ENCODE peak calls at places on chromosomes 4 and X, in five cellular contexts. One of them, this sample, is unnamed.

GRCh38 chrX:44974462-44974861 is 101.5 kb downstream of the KDM6A start:
- DNase-seq in lower lobe of right lung: no peak
- DNase-seq in A549: peak
- DNase-seq in breast epithelium: no peak
- DNase-seq in hepatocyte: no peak
- DNase-seq in this sample: peak

GRCh38 chr4:149345424-149345823 is 470.2 kb downstream of the IQCM start:
- DNase-seq in lower lobe of right lung: no peak
- DNase-seq in A549: no peak
- DNase-seq in breast epithelium: no peak
- DNase-seq in hepatocyte: no peak
- DNase-seq in this sample: peak

GRCh38 chrX:69179380-69179911 is 14.2 kb upstream of the PJA1 start:
- DNase-seq in lower lobe of right lung: no peak
- DNase-seq in A549: no peak
- DNase-seq in breast epithelium: no peak
- DNase-seq in hepatocyte: peak
- DNase-seq in this sample: no peak

GRCh38 chrX:16484338-16484737 is 165.6 kb upstream of the S100G start:
- DNase-seq in lower lobe of right lung: no peak
- DNase-seq in A549: no peak
- DNase-seq in breast epithelium: no peak
- DNase-seq in hepatocyte: peak
- DNase-seq in this sample: peak

GRCh38 chr4:117965608-117966007 is 68.7 kb upstream of the NDST3 start:
- DNase-seq in lower lobe of right lung: no peak
- DNase-seq in A549: no peak
- DNase-seq in breast epithelium: no peak
- DNase-seq in hepatocyte: no peak
- DNase-seq in this sample: no peak

GRCh38 chr4:38811307-38811706 is 6.7 kb upstream of the TLR1 start:
- DNase-seq in lower lobe of right lung: no peak
- DNase-seq in A549: no peak
- DNase-seq in breast epithelium: no peak
- DNase-seq in hepatocyte: no peak
- DNase-seq in this sample: no peak

GRCh38 chrX:74467656-74468055 is 46.4 kb downstream of the SLC16A2 start:
- DNase-seq in lower lobe of right lung: no peak
- DNase-seq in A549: no peak
- DNase-seq in breast epithelium: no peak
- DNase-seq in hepatocyte: no peak
- DNase-seq in this sample: no peak

GRCh38 chr4:3442959-3443749 is 1.4 kb downstream of the HGFAC start:
- DNase-seq in lower lobe of right lung: no peak
- DNase-seq in A549: peak
- DNase-seq in breast epithelium: no peak
- DNase-seq in hepatocyte: peak
- DNase-seq in this sample: peak

GRCh38 chrX:104254442-104255115 is at the start of gene ESX1:
- DNase-seq in lower lobe of right lung: no peak
- DNase-seq in A549: no peak
- DNase-seq in breast epithelium: no peak
- DNase-seq in hepatocyte: no peak
- DNase-seq in this sample: no peak

GRCh38 chrX:104250470-104250869 is 4.3 kb downstream of the ESX1 start:
- DNase-seq in lower lobe of right lung: no peak
- DNase-seq in A549: no peak
- DNase-seq in breast epithelium: no peak
- DNase-seq in hepatocyte: no peak
- DNase-seq in this sample: no peak

GRCh38 chrX:104255465-104255864 is 732 bp upstream of the ESX1 start:
- DNase-seq in lower lobe of right lung: no peak
- DNase-seq in A549: no peak
- DNase-seq in breast epithelium: no peak
- DNase-seq in hepatocyte: no peak
- DNase-seq in this sample: no peak

DNA sequence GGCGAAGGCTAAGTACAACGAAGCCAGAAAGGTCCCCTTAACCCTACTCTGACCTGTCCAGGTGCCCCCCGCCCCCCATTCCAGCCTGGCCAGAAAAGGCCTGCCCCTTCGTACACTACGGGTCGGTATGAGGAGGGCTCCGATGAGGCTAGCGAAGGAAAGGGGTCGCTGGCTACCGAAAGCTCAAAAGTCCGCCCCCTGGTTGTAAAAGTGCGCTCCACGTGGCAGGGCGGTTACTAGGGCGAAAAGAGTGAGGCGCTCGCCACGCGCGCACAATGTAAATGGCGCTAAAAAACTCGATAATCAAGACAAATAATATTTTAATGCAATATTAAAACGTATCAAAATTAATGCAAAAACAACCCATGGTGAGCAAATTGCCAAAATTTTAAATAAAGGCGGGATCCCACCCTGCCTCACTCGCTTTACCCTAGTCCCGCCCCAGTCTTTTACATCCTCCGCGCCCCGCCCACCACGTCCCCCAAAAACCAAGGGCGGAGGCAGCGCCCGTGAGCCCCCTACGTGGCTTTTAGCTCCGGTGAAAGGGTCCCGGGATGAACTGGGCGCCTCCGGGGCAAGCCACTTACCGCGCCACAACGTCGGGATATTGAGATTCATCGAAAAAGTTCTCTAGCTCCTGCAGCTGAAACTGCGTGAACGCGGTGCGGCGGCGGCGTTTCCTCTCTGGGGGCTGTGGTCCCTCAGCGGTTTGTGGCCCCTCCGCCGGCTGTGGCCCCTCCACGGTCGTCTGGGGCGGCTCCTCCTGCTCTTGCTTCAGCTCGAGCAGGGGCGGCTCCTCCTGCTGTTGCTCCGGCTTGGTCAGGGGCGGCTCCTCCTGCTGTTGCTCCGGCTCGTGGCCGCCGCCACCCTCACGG is 929 bp downstream of the ESX1 start:
- DNase-seq in lower lobe of right lung: no peak
- DNase-seq in A549: peak
- DNase-seq in breast epithelium: no peak
- DNase-seq in hepatocyte: no peak
- DNase-seq in this sample: no peak
- TF ChIP-seq CTCF in lower lobe of right lung: no peak
- TF ChIP-seq CTCF in A549: peak
- TF ChIP-seq CTCF in breast epithelium: no peak
- TF ChIP-seq CTCF in hepatocyte: peak
- TF ChIP-seq CTCF in this sample: no peak

DNA sequence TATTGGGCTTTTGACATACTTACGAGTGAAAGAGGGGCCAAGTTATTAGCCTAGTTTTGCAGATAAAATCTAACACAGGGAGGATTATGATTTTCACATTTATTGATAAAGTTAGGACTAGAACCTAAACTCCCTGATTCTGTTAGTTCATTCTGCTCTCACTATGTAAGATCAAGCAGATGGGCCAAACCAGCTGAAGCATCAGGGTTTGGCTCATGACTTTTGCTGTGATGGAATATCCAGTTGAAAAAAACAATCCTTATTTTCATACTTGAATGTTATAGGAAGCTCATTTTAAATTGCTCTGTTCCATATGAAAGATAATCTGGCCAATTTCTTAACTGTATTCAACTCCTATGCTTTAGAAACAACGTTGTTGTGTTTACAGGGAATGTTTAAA is 21.2 kb downstream of the SPRY1 start:
- DNase-seq in lower lobe of right lung: no peak
- DNase-seq in A549: no peak
- DNase-seq in breast epithelium: no peak
- DNase-seq in hepatocyte: no peak
- DNase-seq in this sample: no peak
- H3K27ac ChIP-seq in lower lobe of right lung: peak
- H3K27ac ChIP-seq in A549: no peak
- H3K27ac ChIP-seq in breast epithelium: peak
- H3K27ac ChIP-seq in hepatocyte: peak
- H3K27ac ChIP-seq in this sample: no peak

GRCh38 chr4:74793757-74794340 is 474 bp downstream of the BTC start:
- DNase-seq in lower lobe of right lung: peak
- DNase-seq in A549: peak
- DNase-seq in breast epithelium: peak
- DNase-seq in hepatocyte: peak
- DNase-seq in this sample: peak
- TF ChIP-seq CTCF in lower lobe of right lung: peak
- TF ChIP-seq CTCF in A549: peak
- TF ChIP-seq CTCF in breast epithelium: no peak
- TF ChIP-seq CTCF in hepatocyte: peak
- TF ChIP-seq CTCF in this sample: peak

GRCh38 chr4:10085386-10085785 is 31.2 kb downstream of the WDR1 start:
- DNase-seq in lower lobe of right lung: peak
- DNase-seq in A549: no peak
- DNase-seq in breast epithelium: no peak
- DNase-seq in hepatocyte: no peak
- DNase-seq in this sample: no peak

GRCh38 chr4:10087152-10087791 is 29.3 kb downstream of the WDR1 start:
- DNase-seq in lower lobe of right lung: peak
- DNase-seq in A549: no peak
- DNase-seq in breast epithelium: no peak
- DNase-seq in hepatocyte: no peak
- DNase-seq in this sample: no peak

GRCh38 chr4:10088135-10089010 is 28.2 kb downstream of the WDR1 start:
- DNase-seq in lower lobe of right lung: peak
- DNase-seq in A549: no peak
- DNase-seq in breast epithelium: no peak
- DNase-seq in hepatocyte: no peak
- DNase-seq in this sample: peak

GRCh38 chr4:10085828-10086505 is 30.6 kb downstream of the WDR1 start:
- DNase-seq in lower lobe of right lung: peak
- DNase-seq in A549: no peak
- DNase-seq in breast epithelium: no peak
- DNase-seq in hepatocyte: no peak
- DNase-seq in this sample: no peak

DNA sequence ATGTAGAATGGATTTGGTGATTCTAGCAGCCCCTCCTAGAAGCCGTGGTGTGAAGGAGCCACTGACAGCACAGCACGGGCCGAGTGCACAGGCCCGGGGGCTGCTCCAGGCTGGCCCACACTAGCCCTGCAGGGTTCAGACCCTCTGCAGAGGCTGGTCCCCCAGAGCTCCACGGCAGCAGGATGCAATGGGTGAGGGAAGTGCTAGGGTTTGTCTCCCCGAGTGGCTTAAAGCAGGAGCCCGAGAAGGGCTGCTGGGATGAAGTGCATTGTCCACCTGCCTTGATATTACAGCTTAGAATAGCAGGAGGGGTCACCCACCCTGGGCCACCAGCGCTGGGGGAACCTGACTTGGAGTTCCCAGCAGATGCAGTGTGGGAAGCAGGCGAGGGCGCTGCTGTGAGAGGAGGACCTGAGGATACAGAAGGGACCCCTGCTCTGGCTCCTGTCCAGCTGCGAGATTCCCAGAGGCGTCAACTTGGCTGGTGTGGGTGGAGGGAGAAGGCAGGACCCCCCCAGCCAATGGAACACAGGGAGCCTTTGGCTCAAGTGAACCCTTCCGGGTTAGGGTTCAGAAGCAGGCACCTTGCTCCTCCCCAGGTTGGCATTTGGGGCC is 30.0 kb downstream of the WDR1 start:
- DNase-seq in lower lobe of right lung: peak
- DNase-seq in A549: no peak
- DNase-seq in breast epithelium: no peak
- DNase-seq in hepatocyte: no peak
- DNase-seq in this sample: no peak
- H3K27ac ChIP-seq in lower lobe of right lung: no peak
- H3K27ac ChIP-seq in A549: no peak
- H3K27ac ChIP-seq in breast epithelium: no peak
- H3K27ac ChIP-seq in hepatocyte: no peak
- H3K27ac ChIP-seq in this sample: peak

DNA sequence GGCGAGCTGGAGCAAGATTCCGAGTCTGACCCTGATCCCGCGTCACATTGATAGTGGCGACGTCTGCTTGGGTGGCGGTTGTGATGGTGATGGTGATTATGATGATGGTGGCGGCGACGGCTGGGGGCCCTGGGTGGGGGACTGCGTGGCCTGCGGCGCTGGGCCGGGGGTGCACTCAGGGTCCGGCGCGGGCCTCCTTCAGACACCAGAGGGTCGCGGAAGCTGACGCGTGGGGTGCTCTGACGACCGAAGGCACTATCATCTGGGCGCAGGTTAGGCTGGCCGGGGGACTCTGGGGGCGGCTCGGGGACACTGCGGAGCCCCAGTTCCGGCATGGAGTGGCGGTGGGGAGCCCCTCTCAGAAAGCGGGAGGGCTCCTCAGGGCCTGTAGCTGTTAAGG is 4.2 kb downstream of the PLP2 start:
- DNase-seq in lower lobe of right lung: no peak
- DNase-seq in A549: no peak
- DNase-seq in breast epithelium: no peak
- DNase-seq in hepatocyte: no peak
- DNase-seq in this sample: no peak
- TF ChIP-seq CTCF in lower lobe of right lung: no peak
- TF ChIP-seq CTCF in A549: no peak
- TF ChIP-seq CTCF in breast epithelium: no peak
- TF ChIP-seq CTCF in hepatocyte: no peak
- TF ChIP-seq CTCF in this sample: no peak